ENCODE peak calls at places on chromosomes 7 and 10, in ten cellular contexts. One of them, this sample, is unnamed.

GRCh38 chr10:79383974-79384606 is 36.8 kb downstream of the PPIF start:
- DNase-seq in skeletal muscle cell: no peak
- DNase-seq in NCI-H345: no peak
- DNase-seq in hypothalamus: no peak
- DNase-seq in OCI-LY7: no peak
- DNase-seq in T-helper 2 cell: no peak
- DNase-seq in uterus: peak
- DNase-seq in NCI-H1417: no peak
- DNase-seq in iris pigment epithelial cell: no peak
- DNase-seq in iPS DF 6.9: no peak
- DNase-seq in this sample: no peak

GRCh38 chr7:133139350-133139749 is 57.5 kb upstream of the CHCHD3 start:
- DNase-seq in skeletal muscle cell: peak
- DNase-seq in NCI-H345: no peak
- DNase-seq in hypothalamus: no peak
- DNase-seq in OCI-LY7: peak
- DNase-seq in T-helper 2 cell: no peak
- DNase-seq in uterus: no peak
- DNase-seq in NCI-H1417: no peak
- DNase-seq in iris pigment epithelial cell: peak
- DNase-seq in iPS DF 6.9: peak
- DNase-seq in this sample: peak

GRCh38 chr7:135185471-135186260 is 15.2 kb upstream of the CYREN start:
- DNase-seq in skeletal muscle cell: no peak
- DNase-seq in NCI-H345: no peak
- DNase-seq in hypothalamus: no peak
- DNase-seq in OCI-LY7: no peak
- DNase-seq in T-helper 2 cell: no peak
- DNase-seq in uterus: no peak
- DNase-seq in NCI-H1417: no peak
- DNase-seq in iris pigment epithelial cell: no peak
- DNase-seq in iPS DF 6.9: no peak
- DNase-seq in this sample: no peak

GRCh38 chr7:106367664-106368063 is 82.9 kb upstream of the NAMPT start:
- DNase-seq in skeletal muscle cell: no peak
- DNase-seq in NCI-H345: no peak
- DNase-seq in hypothalamus: no peak
- DNase-seq in OCI-LY7: no peak
- DNase-seq in T-helper 2 cell: no peak
- DNase-seq in uterus: no peak
- DNase-seq in NCI-H1417: no peak
- DNase-seq in iris pigment epithelial cell: no peak
- DNase-seq in iPS DF 6.9: no peak
- DNase-seq in this sample: no peak

GRCh38 chr7:36188266-36188665 is 35.2 kb downstream of the EEPD1 start:
- DNase-seq in skeletal muscle cell: no peak
- DNase-seq in NCI-H345: no peak
- DNase-seq in hypothalamus: no peak
- DNase-seq in OCI-LY7: no peak
- DNase-seq in T-helper 2 cell: no peak
- DNase-seq in uterus: no peak
- DNase-seq in NCI-H1417: no peak
- DNase-seq in iris pigment epithelial cell: no peak
- DNase-seq in iPS DF 6.9: no peak
- DNase-seq in this sample: no peak

GRCh38 chr7:96739167-96739566 is 29.5 kb upstream of the SEM1 start:
- DNase-seq in skeletal muscle cell: no peak
- DNase-seq in NCI-H345: no peak
- DNase-seq in hypothalamus: no peak
- DNase-seq in OCI-LY7: no peak
- DNase-seq in T-helper 2 cell: no peak
- DNase-seq in uterus: no peak
- DNase-seq in NCI-H1417: no peak
- DNase-seq in iris pigment epithelial cell: no peak
- DNase-seq in iPS DF 6.9: no peak
- DNase-seq in this sample: no peak

GRCh38 chr10:106173838-106174237 is 990.7 kb downstream of the SORCS1 start:
- DNase-seq in skeletal muscle cell: no peak
- DNase-seq in NCI-H345: no peak
- DNase-seq in hypothalamus: no peak
- DNase-seq in OCI-LY7: no peak
- DNase-seq in T-helper 2 cell: no peak
- DNase-seq in uterus: no peak
- DNase-seq in NCI-H1417: no peak
- DNase-seq in iris pigment epithelial cell: no peak
- DNase-seq in iPS DF 6.9: no peak
- DNase-seq in this sample: no peak

GRCh38 chr10:26697922-26698608 is 564 bp downstream of the PDSS1 start:
- DNase-seq in skeletal muscle cell: no peak
- DNase-seq in NCI-H345: no peak
- DNase-seq in hypothalamus: no peak
- DNase-seq in OCI-LY7: peak
- DNase-seq in T-helper 2 cell: no peak
- DNase-seq in uterus: no peak
- DNase-seq in NCI-H1417: peak
- DNase-seq in iris pigment epithelial cell: peak
- DNase-seq in iPS DF 6.9: no peak
- DNase-seq in this sample: peak

GRCh38 chr7:5278781-5279180 is 4.0 kb upstream of the SLC29A4 start:
- DNase-seq in skeletal muscle cell: no peak
- DNase-seq in NCI-H345: no peak
- DNase-seq in hypothalamus: no peak
- DNase-seq in OCI-LY7: no peak
- DNase-seq in T-helper 2 cell: no peak
- DNase-seq in uterus: no peak
- DNase-seq in NCI-H1417: no peak
- DNase-seq in iris pigment epithelial cell: peak
- DNase-seq in iPS DF 6.9: no peak
- DNase-seq in this sample: no peak

GRCh38 chr7:96977445-96977844 is 27.9 kb upstream of the DLX6 start:
- DNase-seq in skeletal muscle cell: no peak
- DNase-seq in NCI-H345: no peak
- DNase-seq in hypothalamus: no peak
- DNase-seq in OCI-LY7: no peak
- DNase-seq in T-helper 2 cell: no peak
- DNase-seq in uterus: no peak
- DNase-seq in NCI-H1417: no peak
- DNase-seq in iris pigment epithelial cell: no peak
- DNase-seq in iPS DF 6.9: no peak
- DNase-seq in this sample: no peak

GRCh38 chr7:13467111-13467547 is 522.3 kb downstream of the ETV1 start:
- DNase-seq in skeletal muscle cell: no peak
- DNase-seq in NCI-H345: no peak
- DNase-seq in hypothalamus: no peak
- DNase-seq in OCI-LY7: no peak
- DNase-seq in T-helper 2 cell: no peak
- DNase-seq in uterus: no peak
- DNase-seq in NCI-H1417: peak
- DNase-seq in iris pigment epithelial cell: no peak
- DNase-seq in iPS DF 6.9: no peak
- DNase-seq in this sample: no peak

GRCh38 chr10:98028168-98028770 is 2.2 kb downstream of the CRTAC1 start:
- DNase-seq in skeletal muscle cell: no peak
- DNase-seq in NCI-H345: peak
- DNase-seq in hypothalamus: peak
- DNase-seq in OCI-LY7: peak
- DNase-seq in T-helper 2 cell: peak
- DNase-seq in uterus: peak
- DNase-seq in NCI-H1417: peak
- DNase-seq in iris pigment epithelial cell: peak
- DNase-seq in iPS DF 6.9: peak
- DNase-seq in this sample: peak

GRCh38 chr7:83791737-83792136 is 142.8 kb upstream of the SEMA3E start:
- DNase-seq in skeletal muscle cell: no peak
- DNase-seq in NCI-H345: no peak
- DNase-seq in hypothalamus: no peak
- DNase-seq in OCI-LY7: no peak
- DNase-seq in T-helper 2 cell: no peak
- DNase-seq in uterus: no peak
- DNase-seq in NCI-H1417: no peak
- DNase-seq in iris pigment epithelial cell: no peak
- DNase-seq in iPS DF 6.9: no peak
- DNase-seq in this sample: no peak

GRCh38 chr7:66125052-66125694 is 10.5 kb downstream of the CRCP start:
- DNase-seq in skeletal muscle cell: no peak
- DNase-seq in NCI-H345: no peak
- DNase-seq in hypothalamus: no peak
- DNase-seq in OCI-LY7: no peak
- DNase-seq in T-helper 2 cell: no peak
- DNase-seq in uterus: no peak
- DNase-seq in NCI-H1417: no peak
- DNase-seq in iris pigment epithelial cell: no peak
- DNase-seq in iPS DF 6.9: no peak
- DNase-seq in this sample: no peak

GRCh38 chr7:111210996-111211395 is 120.1 kb downstream of the LRRN3 start:
- DNase-seq in skeletal muscle cell: peak
- DNase-seq in NCI-H345: no peak
- DNase-seq in hypothalamus: no peak
- DNase-seq in OCI-LY7: no peak
- DNase-seq in T-helper 2 cell: no peak
- DNase-seq in uterus: no peak
- DNase-seq in NCI-H1417: no peak
- DNase-seq in iris pigment epithelial cell: peak
- DNase-seq in iPS DF 6.9: no peak
- DNase-seq in this sample: no peak

GRCh38 chr7:113142385-113143119 is 24.2 kb upstream of the SMIM30 start:
- DNase-seq in skeletal muscle cell: no peak
- DNase-seq in NCI-H345: no peak
- DNase-seq in hypothalamus: no peak
- DNase-seq in OCI-LY7: peak
- DNase-seq in T-helper 2 cell: no peak
- DNase-seq in uterus: no peak
- DNase-seq in NCI-H1417: no peak
- DNase-seq in iris pigment epithelial cell: no peak
- DNase-seq in iPS DF 6.9: no peak
- DNase-seq in this sample: peak

GRCh38 chr7:138875794-138876193 is 77.8 kb upstream of the ATP6V0A4 start:
- DNase-seq in skeletal muscle cell: peak
- DNase-seq in NCI-H345: no peak
- DNase-seq in hypothalamus: no peak
- DNase-seq in OCI-LY7: no peak
- DNase-seq in T-helper 2 cell: peak
- DNase-seq in uterus: no peak
- DNase-seq in NCI-H1417: no peak
- DNase-seq in iris pigment epithelial cell: peak
- DNase-seq in iPS DF 6.9: no peak
- DNase-seq in this sample: no peak

GRCh38 chr7:109984726-109985125 is 1106.2 kb upstream of the LRRN3 start:
- DNase-seq in skeletal muscle cell: no peak
- DNase-seq in NCI-H345: no peak
- DNase-seq in hypothalamus: no peak
- DNase-seq in OCI-LY7: no peak
- DNase-seq in T-helper 2 cell: no peak
- DNase-seq in uterus: no peak
- DNase-seq in NCI-H1417: no peak
- DNase-seq in iris pigment epithelial cell: no peak
- DNase-seq in iPS DF 6.9: no peak
- DNase-seq in this sample: no peak

GRCh38 chr7:139931190-139932007 is 102.3 kb downstream of the TBXAS1 start:
- DNase-seq in skeletal muscle cell: no peak
- DNase-seq in NCI-H345: no peak
- DNase-seq in hypothalamus: no peak
- DNase-seq in OCI-LY7: no peak
- DNase-seq in T-helper 2 cell: no peak
- DNase-seq in uterus: no peak
- DNase-seq in NCI-H1417: no peak
- DNase-seq in iris pigment epithelial cell: no peak
- DNase-seq in iPS DF 6.9: no peak
- DNase-seq in this sample: no peak

GRCh38 chr7:1057416-1058291 is 13.3 kb downstream of the GPR146 start:
- DNase-seq in skeletal muscle cell: no peak
- DNase-seq in NCI-H345: no peak
- DNase-seq in hypothalamus: no peak
- DNase-seq in OCI-LY7: no peak
- DNase-seq in T-helper 2 cell: no peak
- DNase-seq in uterus: no peak
- DNase-seq in NCI-H1417: no peak
- DNase-seq in iris pigment epithelial cell: no peak
- DNase-seq in iPS DF 6.9: no peak
- DNase-seq in this sample: no peak

GRCh38 chr10:28302012-28302667 is 724 bp downstream of the MPP7 start:
- DNase-seq in skeletal muscle cell: no peak
- DNase-seq in NCI-H345: no peak
- DNase-seq in hypothalamus: no peak
- DNase-seq in OCI-LY7: no peak
- DNase-seq in T-helper 2 cell: no peak
- DNase-seq in uterus: peak
- DNase-seq in NCI-H1417: peak
- DNase-seq in iris pigment epithelial cell: no peak
- DNase-seq in iPS DF 6.9: no peak
- DNase-seq in this sample: peak

GRCh38 chr10:48418189-48418588 is 111.7 kb downstream of the MAPK8 start:
- DNase-seq in skeletal muscle cell: no peak
- DNase-seq in NCI-H345: no peak
- DNase-seq in hypothalamus: no peak
- DNase-seq in OCI-LY7: no peak
- DNase-seq in T-helper 2 cell: no peak
- DNase-seq in uterus: no peak
- DNase-seq in NCI-H1417: no peak
- DNase-seq in iris pigment epithelial cell: no peak
- DNase-seq in iPS DF 6.9: no peak
- DNase-seq in this sample: peak

GRCh38 chr10:96390460-96390864 is 31.7 kb upstream of the OPALIN start:
- DNase-seq in skeletal muscle cell: no peak
- DNase-seq in NCI-H345: no peak
- DNase-seq in hypothalamus: peak
- DNase-seq in OCI-LY7: no peak
- DNase-seq in T-helper 2 cell: no peak
- DNase-seq in uterus: no peak
- DNase-seq in NCI-H1417: no peak
- DNase-seq in iris pigment epithelial cell: no peak
- DNase-seq in iPS DF 6.9: no peak
- DNase-seq in this sample: no peak

GRCh38 chr10:78859769-78860168 is 209.0 kb upstream of the ZMIZ1 start:
- DNase-seq in skeletal muscle cell: no peak
- DNase-seq in NCI-H345: no peak
- DNase-seq in hypothalamus: no peak
- DNase-seq in OCI-LY7: no peak
- DNase-seq in T-helper 2 cell: no peak
- DNase-seq in uterus: no peak
- DNase-seq in NCI-H1417: no peak
- DNase-seq in iris pigment epithelial cell: no peak
- DNase-seq in iPS DF 6.9: no peak
- DNase-seq in this sample: no peak

GRCh38 chr7:117682681-117683385 is 190.4 kb downstream of the CTTNBP2 start:
- DNase-seq in skeletal muscle cell: no peak
- DNase-seq in NCI-H345: no peak
- DNase-seq in hypothalamus: no peak
- DNase-seq in OCI-LY7: no peak
- DNase-seq in T-helper 2 cell: no peak
- DNase-seq in uterus: peak
- DNase-seq in NCI-H1417: no peak
- DNase-seq in iris pigment epithelial cell: peak
- DNase-seq in iPS DF 6.9: no peak
- DNase-seq in this sample: no peak

GRCh38 chr7:6168469-6168868 is 104.0 kb downstream of the CYTH3 start:
- DNase-seq in skeletal muscle cell: no peak
- DNase-seq in NCI-H345: no peak
- DNase-seq in hypothalamus: no peak
- DNase-seq in OCI-LY7: no peak
- DNase-seq in T-helper 2 cell: no peak
- DNase-seq in uterus: no peak
- DNase-seq in NCI-H1417: no peak
- DNase-seq in iris pigment epithelial cell: no peak
- DNase-seq in iPS DF 6.9: no peak
- DNase-seq in this sample: no peak

GRCh38 chr7:141231018-141231792 is 157.3 kb downstream of the TMEM178B start:
- DNase-seq in skeletal muscle cell: no peak
- DNase-seq in NCI-H345: peak
- DNase-seq in hypothalamus: no peak
- DNase-seq in OCI-LY7: no peak
- DNase-seq in T-helper 2 cell: no peak
- DNase-seq in uterus: no peak
- DNase-seq in NCI-H1417: peak
- DNase-seq in iris pigment epithelial cell: peak
- DNase-seq in iPS DF 6.9: no peak
- DNase-seq in this sample: no peak

GRCh38 chr10:21315321-21316220 is 209.9 kb downstream of the SKIDA1 start:
- DNase-seq in skeletal muscle cell: peak
- DNase-seq in NCI-H345: no peak
- DNase-seq in hypothalamus: no peak
- DNase-seq in OCI-LY7: no peak
- DNase-seq in T-helper 2 cell: no peak
- DNase-seq in uterus: peak
- DNase-seq in NCI-H1417: no peak
- DNase-seq in iris pigment epithelial cell: peak
- DNase-seq in iPS DF 6.9: no peak
- DNase-seq in this sample: no peak